ENCODE peak calls at places on chromosome X, in five cellular contexts. K is stimulated activated CD8-positive, alpha-beta memory T cell treated with anti-CD3 and anti-CD28 coated beads, Interleukin-7, amount 100 ng/mL, for 4 hours; W is HT-29; R is tibial nerve; J is activated CD4-positive, alpha-beta T cell treated with anti-CD3 and anti-CD28 coated beads for 1 hour. E is an unnamed sample.

GRCh38 chrX:66633541-66633940 is 5.3 kb downstream of the EDA2R start:
- DNase-seq in K (no peak), W (no peak), R (no peak), J (no peak), E (no peak)

GRCh38 chrX:129115104-129115503 is 408.2 kb downstream of the SMARCA1 start:
- DNase-seq in K (no peak), W (peak), R (no peak), J (no peak), E (no peak)

GRCh38 chrX:132615396-132616131 is 126.7 kb upstream of the MBNL3 start:
- DNase-seq in K (peak), W (peak), R (peak), J (no peak), E (no peak)

GRCh38 chrX:153688900-153689590 is 1.3 kb downstream of the SLC6A8 start:
- DNase-seq in K (no peak), W (peak), R (no peak), J (no peak), E (no peak)

GRCh38 chrX:56733459-56734046 is 4.5 kb downstream of the NBDY start:
- DNase-seq in K (peak), W (peak), R (peak), J (peak), E (no peak)

GRCh38 chrX:131745942-131746489 is 202.1 kb downstream of the OR13H1 start:
- DNase-seq in K (no peak), W (no peak), R (no peak), J (no peak), E (no peak)

GRCh38 chrX:136146614-136147319 is 566 bp upstream of the FHL1 start:
- DNase-seq in K (no peak), W (no peak), R (no peak), J (no peak), E (no peak)

GRCh38 chrX:19535481-19535880 is 20.2 kb upstream of the MAP3K15 start:
- DNase-seq in K (no peak), W (peak), R (no peak), J (no peak), E (no peak)

GRCh38 chrX:3651272-3651671 is 62.2 kb downstream of the PRKX start:
- DNase-seq in K (no peak), W (peak), R (no peak), J (no peak), E (no peak)

GRCh38 chrX:29662759-29663503 is 552.4 kb upstream of the MAGEB2 start:
- DNase-seq in K (no peak), W (peak), R (no peak), J (no peak), E (no peak)

GRCh38 chrX:106039920-106040319 is 1.4 kb upstream of the SERPINA7 start:
- DNase-seq in K (no peak), W (peak), R (no peak), J (no peak), E (no peak)

GRCh38 chrX:85941275-85941674 is 106.1 kb downstream of the CHM start:
- DNase-seq in K (no peak), W (no peak), R (no peak), J (no peak), E (no peak)

GRCh38 chrX:23844502-23845138 is 61.6 kb downstream of the SAT1 start:
- DNase-seq in K (no peak), W (no peak), R (peak), J (no peak), E (no peak)

GRCh38 chrX:54157561-54157960 is 25.5 kb downstream of the FAM120C start:
- DNase-seq in K (no peak), W (no peak), R (no peak), J (no peak), E (no peak)

GRCh38 chrX:52979993-52980392 is 21.7 kb upstream of the FAM156A start:
- DNase-seq in K (no peak), W (no peak), R (no peak), J (no peak), E (no peak)

GRCh38 chrX:12741416-12741815 is 49.8 kb upstream of the PRPS2 start:
- DNase-seq in K (no peak), W (peak), R (no peak), J (no peak), E (no peak)

GRCh38 chrX:40091691-40092421 is 5.9 kb downstream of the BCOR start:
- DNase-seq in K (no peak), W (peak), R (no peak), J (no peak), E (no peak)

E was measured in esophagus muscularis mucosa.